ENCODE peak calls at places on chromosomes 2 and 18, in seven cellular contexts. S is H9; F is GM03348; V is SJSA1; Q is right cardiac atrium; E is stimulated activated CD4-positive, alpha-beta T cell treated with anti-CD3 and anti-CD28 coated beads, Interleukin-2, amount 100 ng/mL, for 48 hours; Y is activated CD4-positive, alpha-beta T cell treated with anti-CD3 and anti-CD28 coated beads, Interleukin-2, amount 10 ng/mL, durations not matched to agents 7 days and 5 days. H is an unnamed sample.

GRCh38 chr2:236818281-236819045 is 248.8 kb downstream of the ACKR3 start:
- DNase-seq in Y (no peak), V (no peak), S (no peak), F (no peak), E (no peak), Q (no peak), H (no peak)

GRCh38 chr2:105674859-105675541 is 69.7 kb upstream of the NCK2 start:
- DNase-seq in F (no peak), E (peak), S (no peak), Q (no peak), Y (no peak), V (no peak), H (no peak)

GRCh38 chr2:133773862-133774674 is 205.8 kb upstream of the NCKAP5 start:
- DNase-seq in F (no peak), Y (no peak), Q (no peak), V (no peak), E (no peak), S (no peak), H (peak)

GRCh38 chr2:2038746-2039530 is 292.1 kb downstream of the MYT1L start:
- DNase-seq in S (no peak), V (no peak), Y (no peak), Q (no peak), E (no peak), F (no peak), H (no peak)

GRCh38 chr2:173962583-173963110 is 2.5 kb downstream of the SP3 start:
- DNase-seq in Q (no peak), Y (no peak), F (no peak), S (no peak), V (no peak), E (no peak), H (no peak)

GRCh38 chr2:169683054-169683424 is 11.2 kb downstream of the CFAP210 start:
- DNase-seq in Y (peak), F (no peak), V (no peak), S (no peak), E (no peak), Q (no peak), H (no peak)

GRCh38 chr2:234446404-234447076 is 50.3 kb downstream of the ARL4C start:
- DNase-seq in S (no peak), E (peak), Y (peak), Q (peak), F (no peak), V (no peak), H (peak)

GRCh38 chr18:73421010-73421409 is 553.2 kb upstream of the NETO1 start:
- DNase-seq in S (no peak), F (no peak), Y (no peak), E (no peak), V (no peak), Q (no peak), H (no peak)

GRCh38 chr2:209609531-209609930 is 162.1 kb upstream of the UNC80 start:
- DNase-seq in V (no peak), E (no peak), S (no peak), Y (no peak), Q (no peak), F (no peak), H (no peak)

GRCh38 chr2:18762667-18763066 is 173.3 kb upstream of the NT5C1B start:
- DNase-seq in V (no peak), Y (no peak), Q (no peak), E (no peak), F (no peak), S (no peak), H (no peak)

H was measured in globus pallidus.